ENCODE peak calls at places on chromosomes 12 and 14, in five cellular contexts. K is progenitor cell of endocrine pancreas; A is effector CD4-positive, alpha-beta T cell; F is kidney glomerular epithelial cell; P is right lobe of liver. V is an unnamed sample.

GRCh38 chr12:11753151-11753501 is 103.7 kb downstream of the ETV6 start:
- DNase-seq in K (no peak), A (no peak), F (no peak), P (no peak), V (no peak)

GRCh38 chr14:54170301-54170700 is 213.7 kb upstream of the BMP4 start:
- DNase-seq in K (no peak), A (no peak), F (no peak), P (no peak), V (no peak)

GRCh38 chr14:75522224-75522764 is at the start of gene BATF:
- DNase-seq in K (no peak), A (peak), F (no peak), P (no peak), V (no peak)

GRCh38 chr14:31927348-31927826 is 149.7 kb upstream of the ARHGAP5 start:
- DNase-seq in K (no peak), A (no peak), F (peak), P (no peak), V (peak)

GRCh38 chr12:58927112-58927511 is 6.8 kb upstream of the LRIG3 start:
- DNase-seq in K (no peak), A (no peak), F (no peak), P (no peak), V (no peak)

GRCh38 chr12:56034586-56035332 is 7.0 kb upstream of the RPS26 start:
- DNase-seq in K (no peak), A (peak), F (no peak), P (no peak), V (no peak)

GRCh38 chr12:69685810-69686209 is 13.3 kb downstream of the BEST3 start:
- DNase-seq in K (no peak), A (no peak), F (peak), P (no peak), V (no peak)

GRCh38 chr12:39959467-39959866 is 146.4 kb downstream of the SLC2A13 start:
- DNase-seq in K (no peak), A (no peak), F (no peak), P (no peak), V (no peak)

GRCh38 chr12:100955139-100955538 is 160.6 kb downstream of the ANO4 start:
- DNase-seq in K (no peak), A (no peak), F (peak), P (no peak), V (no peak)

GRCh38 chr12:89060133-89060532 is 292.2 kb downstream of the DUSP6 start:
- DNase-seq in K (no peak), A (no peak), F (no peak), P (no peak), V (no peak)

GRCh38 chr14:95038521-95039250 is 118.6 kb downstream of the DICER1 start:
- DNase-seq in K (no peak), A (no peak), F (no peak), P (no peak), V (no peak)

GRCh38 chr12:44433647-44434046 is 442.5 kb downstream of the NELL2 start:
- DNase-seq in K (no peak), A (no peak), F (no peak), P (no peak), V (no peak)

GRCh38 chr12:131287015-131287937 is 333.6 kb downstream of the ADGRD1 start:
- DNase-seq in K (peak), A (no peak), F (no peak), P (no peak), V (no peak)

GRCh38 chr12:99529966-99530365 is 117.6 kb upstream of the GARIN6 start:
- DNase-seq in K (no peak), A (no peak), F (peak), P (no peak), V (no peak)

V was measured in COLO829.